ENCODE peak calls at places on chromosomes 1 and 21, in eight cellular contexts. R, H, V, C, K, J, N and T are unnamed samples.

GRCh38 chr1:33902486-33903209 is 38.8 kb downstream of the HMGB4 start:
- ATAC-seq in R (no peak), H (no peak), V (no peak), C (no peak), K (no peak), J (no peak), N (no peak), T (no peak)

GRCh38 chr1:172394167-172394751 is 26.2 kb upstream of the C1orf105 start:
- ATAC-seq in R (peak), H (peak), V (no peak), C (no peak), K (peak), J (peak), N (no peak), T (no peak)

GRCh38 chr1:50419907-50420248 is 3.4 kb downstream of the DMRTA2 start:
- ATAC-seq in R (no peak), H (no peak), V (no peak), C (no peak), K (no peak), J (no peak), N (no peak), T (no peak)

GRCh38 chr1:147486876-147487656 is 54.2 kb upstream of the BCL9 start:
- ATAC-seq in R (no peak), H (no peak), V (no peak), C (no peak), K (no peak), J (no peak), N (no peak), T (no peak)

GRCh38 chr1:198079432-198079951 is 77.3 kb upstream of the NEK7 start:
- ATAC-seq in R (no peak), H (no peak), V (no peak), C (no peak), K (no peak), J (no peak), N (no peak), T (no peak)

GRCh38 chr1:224448428-224449017 is 13.9 kb upstream of the WDR26 start:
- ATAC-seq in R (no peak), H (no peak), V (no peak), C (no peak), K (no peak), J (peak), N (peak), T (no peak)

GRCh38 chr1:203207751-203208150 is 21.2 kb upstream of the CHI3L1 start:
- ATAC-seq in R (no peak), H (no peak), V (no peak), C (no peak), K (peak), J (no peak), N (no peak), T (no peak)

GRCh38 chr1:57133686-57134085 is 167.9 kb upstream of the C8B start:
- ATAC-seq in R (no peak), H (no peak), V (no peak), C (no peak), K (no peak), J (no peak), N (no peak), T (no peak)

GRCh38 chr1:37954316-37954971 is 7.6 kb upstream of the INPP5B start:
- ATAC-seq in R (peak), H (no peak), V (no peak), C (no peak), K (no peak), J (peak), N (no peak), T (no peak)

GRCh38 chr1:188665477-188665876 is 1812.2 kb downstream of the BRINP3 start:
- ATAC-seq in R (no peak), H (no peak), V (no peak), C (no peak), K (no peak), J (no peak), N (no peak), T (no peak)

GRCh38 chr1:12167493-12168429 is 970 bp downstream of the TNFRSF1B start:
- ATAC-seq in R (no peak), H (no peak), V (no peak), C (no peak), K (peak), J (peak), N (peak), T (no peak)

GRCh38 chr21:35113064-35113463 is 64.0 kb upstream of the RUNX1 start:
- ATAC-seq in R (no peak), H (no peak), V (no peak), C (no peak), K (no peak), J (no peak), N (no peak), T (no peak)

GRCh38 chr1:31372051-31372450 is 825 bp downstream of the FABP3 start:
- ATAC-seq in R (no peak), H (no peak), V (no peak), C (no peak), K (no peak), J (peak), N (no peak), T (no peak)

GRCh38 chr1:119286587-119287181 is 81.9 kb upstream of the HAO2 start:
- ATAC-seq in R (peak), H (no peak), V (peak), C (no peak), K (peak), J (no peak), N (no peak), T (no peak)

GRCh38 chr1:221672965-221673364 is 68.9 kb downstream of the DUSP10 start:
- ATAC-seq in R (no peak), H (no peak), V (no peak), C (no peak), K (no peak), J (no peak), N (no peak), T (no peak)

GRCh38 chr1:167774710-167775109 is 52.9 kb downstream of the MPZL1 start:
- ATAC-seq in R (no peak), H (no peak), V (peak), C (no peak), K (no peak), J (no peak), N (no peak), T (no peak)

GRCh38 chr1:157968503-157968902 is 24.9 kb upstream of the KIRREL1 start:
- ATAC-seq in R (peak), H (no peak), V (peak), C (no peak), K (no peak), J (peak), N (peak), T (peak)

GRCh38 chr1:107875689-107876088 is 89.3 kb downstream of the VAV3 start:
- ATAC-seq in R (no peak), H (no peak), V (no peak), C (no peak), K (no peak), J (no peak), N (no peak), T (no peak)

GRCh38 chr21:35779690-35780570 is 280.4 kb downstream of the SETD4 start:
- ATAC-seq in R (no peak), H (no peak), V (peak), C (no peak), K (no peak), J (no peak), N (no peak), T (no peak)

GRCh38 chr1:196115641-196116040 is 492.6 kb downstream of the KCNT2 start:
- ATAC-seq in R (no peak), H (no peak), V (peak), C (no peak), K (no peak), J (peak), N (peak), T (no peak)

GRCh38 chr1:243266231-243266630 is 10.4 kb downstream of the SDCCAG8 start:
- ATAC-seq in R (no peak), H (no peak), V (no peak), C (no peak), K (no peak), J (no peak), N (no peak), T (no peak)

GRCh38 chr1:154501423-154502065 is 475 bp upstream of the TDRD10 start:
- ATAC-seq in R (peak), H (peak), V (no peak), C (peak), K (no peak), J (peak), N (peak), T (peak)

GRCh38 chr1:116990612-116991151 is 10.9 kb upstream of the CD101 start:
- ATAC-seq in R (no peak), H (peak), V (no peak), C (no peak), K (no peak), J (peak), N (peak), T (peak)